ENCODE peak calls at places on chromosomes 13 and 19, in five cellular contexts. U is WTC11, F is H1, B is GM12878, R is K562. Q is an unnamed sample.

GRCh38 chr13:80721689-80722088 is 380.8 kb upstream of the SPRY2 start:
- DNase-seq in R (no peak), F (no peak), B (no peak), U (no peak), Q (no peak)

GRCh38 chr13:27854606-27855005 is 62.3 kb downstream of the GSX1 start:
- DNase-seq in B (no peak), R (no peak), F (no peak), U (no peak), Q (no peak)

GRCh38 chr13:90968510-90968909 is 379.0 kb upstream of the MIR17HG start:
- DNase-seq in F (peak; percentile 23), U (peak; percentile 52), B (no peak), R (no peak), Q (peak; percentile 77)

GRCh38 chr13:26202365-26202972 is 19.6 kb downstream of the RNF6 start:
- DNase-seq in F (no peak), R (no peak), B (no peak), U (no peak), Q (no peak)

GRCh38 chr19:40702337-40703012 is 12.0 kb upstream of the NUMBL start:
- DNase-seq in F (no peak), B (no peak), U (peak; percentile 78), R (peak; percentile 81), Q (peak; percentile 82)

GRCh38 chr19:13984875-13985741 is 21.0 kb downstream of the RFX1 start:
- DNase-seq in F (no peak), U (no peak), R (no peak), B (no peak), Q (no peak)

GRCh38 chr13:40439928-40440327 is 226.5 kb downstream of the FOXO1 start:
- DNase-seq in U (no peak), R (no peak), F (no peak), B (no peak), Q (no peak)

GRCh38 chr19:44576843-44577565 is 36.4 kb upstream of the IGSF23 start:
- DNase-seq in B (no peak), F (no peak), R (peak; percentile 49), U (peak; percentile 64), Q (peak; percentile 84)

GRCh38 chr19:38134538-38135149 is 89.4 kb downstream of the DPF1 start:
- DNase-seq in F (no peak), R (peak; percentile 73), B (no peak), U (peak; percentile 58), Q (peak; percentile 81)
- TF ChIP-seq CREB1 in F (no peak), R (no peak), B (no peak), U (no peak), Q (no peak)

DNA sequence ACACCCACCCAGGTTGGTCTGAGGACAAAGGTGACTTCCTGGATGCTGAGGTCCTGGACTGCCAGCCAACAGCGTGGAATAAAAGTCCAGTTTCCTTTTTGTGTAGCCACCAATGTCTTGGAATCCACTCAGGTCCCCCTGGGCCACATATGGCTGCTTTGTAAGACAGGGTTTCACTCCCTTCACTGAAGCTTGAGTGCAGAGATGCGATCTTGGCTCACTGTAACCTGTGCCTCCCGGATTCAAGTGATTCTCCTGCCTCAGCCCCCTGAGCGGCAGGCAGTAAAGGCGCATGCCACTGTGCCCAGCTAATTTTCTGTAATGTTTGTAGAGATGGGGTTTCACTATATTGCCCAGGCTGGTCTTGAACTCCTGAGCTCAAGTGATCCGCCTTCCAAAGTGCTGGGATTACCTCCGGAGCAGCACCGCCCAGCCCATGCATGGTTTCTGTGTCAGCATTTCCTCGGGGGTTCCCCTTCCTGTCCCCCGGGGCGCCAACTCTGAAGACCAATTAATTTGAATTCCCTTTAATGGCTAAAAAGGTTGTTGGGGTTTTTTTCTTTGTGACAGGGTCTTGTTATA is 17.5 kb downstream of the KANK2 start:
- DNase-seq in U (no peak), B (peak; percentile 59), R (no peak), F (no peak), Q (no peak)
- TF ChIP-seq CREB1 in U (no peak), B (peak; percentile 60), R (no peak), F (no peak), Q (no peak)

GRCh38 chr13:92838786-92839185 is 387.8 kb upstream of the GPC6 start:
- DNase-seq in R (no peak), U (no peak), B (no peak), F (no peak), Q (no peak)
- TF ChIP-seq CREB1 in R (no peak), U (no peak), B (no peak), F (no peak), Q (no peak)

GRCh38 chr13:50998326-50998725 is 88.7 kb downstream of the RNASEH2B start:
- DNase-seq in R (no peak), U (no peak), B (no peak), F (no peak), Q (no peak)
- TF ChIP-seq CREB1 in R (no peak), U (no peak), B (no peak), F (no peak), Q (no peak)

DNA sequence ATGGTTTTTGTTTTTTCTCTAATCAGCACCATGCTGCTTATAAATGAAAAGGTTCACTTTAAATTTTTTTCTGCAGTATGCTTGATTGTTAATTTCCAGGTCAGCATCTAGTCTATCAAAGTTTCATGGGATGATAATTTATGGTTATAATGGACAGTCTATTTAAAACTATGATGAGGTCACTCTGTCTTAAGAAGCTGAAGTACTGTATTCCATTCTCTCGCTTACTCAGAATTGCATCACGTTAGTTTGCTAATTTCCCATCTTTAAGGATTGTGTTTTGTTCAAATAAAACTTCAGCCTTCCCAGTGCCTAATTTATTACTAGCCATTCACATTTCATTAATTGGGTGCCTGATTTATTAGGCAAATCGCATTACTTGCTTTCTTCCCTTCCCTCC is 94.3 kb downstream of the GPC6 start:
- DNase-seq in F (no peak), R (no peak), U (no peak), B (no peak), Q (no peak)
- TF ChIP-seq CREB1 in F (no peak), R (no peak), U (no peak), B (no peak), Q (no peak)

DNA sequence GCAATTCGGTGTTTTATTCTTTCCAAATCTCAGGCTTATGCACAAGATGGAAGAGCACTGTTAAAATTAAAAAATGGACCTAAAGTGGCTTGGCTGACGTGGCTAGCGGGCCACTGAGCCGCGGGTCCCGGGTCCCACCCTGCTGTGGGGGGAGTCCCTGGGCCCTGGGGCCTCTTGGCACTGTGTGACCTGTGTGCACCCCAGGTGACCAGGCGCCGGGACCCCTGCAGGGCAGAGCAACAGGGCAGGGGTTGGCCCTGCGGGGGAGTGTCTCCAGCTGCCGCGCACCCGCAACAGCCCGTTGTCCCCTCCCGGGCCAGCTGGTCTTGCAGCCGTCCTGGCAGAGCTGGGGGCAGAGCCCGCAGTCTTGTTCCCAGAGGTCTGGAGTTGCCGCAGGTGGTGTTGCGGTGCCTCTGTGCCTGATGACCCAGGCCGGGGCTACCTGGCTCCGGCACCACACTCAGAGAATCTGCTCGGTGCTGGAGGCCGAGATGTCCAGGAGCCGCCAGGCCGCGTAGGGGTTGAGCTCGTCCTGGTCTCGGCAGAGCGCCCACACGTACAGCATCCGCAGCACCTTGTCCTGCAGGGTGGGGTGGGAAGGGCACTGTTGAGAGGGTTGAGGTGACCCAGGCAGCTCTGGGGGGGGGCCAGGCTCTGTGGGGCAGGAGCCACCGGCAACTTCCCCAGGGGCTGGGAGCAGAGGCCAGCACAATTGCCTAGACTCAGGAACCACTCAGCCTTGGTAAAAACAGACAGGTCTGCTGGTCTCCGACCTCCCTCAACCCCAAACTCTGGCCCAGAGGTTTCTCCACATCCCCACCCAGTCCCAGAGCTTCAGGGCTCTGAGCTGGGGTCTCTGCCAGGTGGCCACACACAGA is 1.0 kb upstream of the CTXN1 start:
- DNase-seq in R (no peak), U (no peak), F (no peak), B (no peak), Q (no peak)
- TF ChIP-seq CREB1 in R (no peak), U (no peak), F (no peak), B (no peak), Q (no peak)

GRCh38 chr13:94382520-94382919 is 97.0 kb downstream of the DCT start:
- DNase-seq in R (no peak), U (no peak), B (no peak), F (no peak), Q (no peak)
- TF ChIP-seq CREB1 in R (no peak), U (no peak), B (no peak), F (no peak), Q (no peak)